ENCODE peak calls at places on chromosomes 13 and 19, in four cellular contexts. E is GM12878, T is K562, H is WTC11. R is an unnamed sample.

GRCh38 chr19:48444129-48444932 is 1.5 kb upstream of the GRWD1 start:
- DNase-seq in T (no peak), E (no peak), H (no peak), R (no peak)

GRCh38 chr13:61695147-61695546 is 279.5 kb upstream of the PCDH20 start:
- DNase-seq in H (no peak), E (no peak), T (no peak), R (no peak)

GRCh38 chr19:47357788-47358680 is 8.9 kb downstream of the DHX34 start:
- DNase-seq in H (peak; percentile 62), E (no peak), T (peak; percentile 40), R (peak; percentile 22)

GRCh38 chr19:4059931-4060620 is 6.6 kb downstream of the ZBTB7A start:
- DNase-seq in H (no peak), E (peak; percentile 28), T (peak; percentile 64), R (no peak)

GRCh38 chr19:53991224-53992113 is at the start of gene CACNG6:
- DNase-seq in T (no peak), H (peak; percentile 69), E (no peak), R (no peak)

GRCh38 chr19:6108721-6109633 is 1.3 kb downstream of the RFX2 start:
- DNase-seq in T (peak; percentile 73), H (peak; percentile 36), E (no peak), R (no peak)

GRCh38 chr19:2503521-2504109 is 27.7 kb downstream of the GADD45B start:
- DNase-seq in T (peak; percentile 41), E (no peak), H (no peak), R (no peak)

GRCh38 chr13:114199961-114200672 is 21.1 kb downstream of the CFAP97D2 start:
- DNase-seq in H (no peak), E (no peak), T (no peak), R (no peak)

GRCh38 chr19:35459414-35460082 is 11.5 kb downstream of the FFAR2 start:
- DNase-seq in T (no peak), H (no peak), E (no peak), R (peak; percentile 67)

GRCh38 chr19:4638828-4639530 is at the start of gene TNFAIP8L1:
- DNase-seq in E (peak; percentile 84), H (peak; percentile 99), T (peak; percentile 96), R (peak; percentile 89)

GRCh38 chr13:27139565-27139964 is 32.0 kb downstream of the USP12 start:
- DNase-seq in E (no peak), H (no peak), T (no peak), R (no peak)

GRCh38 chr19:47352095-47352494 is 3.0 kb downstream of the DHX34 start:
- DNase-seq in T (peak; percentile 40), E (no peak), H (no peak), R (no peak)

GRCh38 chr19:3094638-3095374 is 644 bp downstream of the GNA11 start:
- DNase-seq in H (no peak), E (no peak), T (peak; percentile 47), R (no peak)

GRCh38 chr13:112443191-112444000 is 67.2 kb downstream of the SPACA7 start:
- DNase-seq in E (no peak), H (peak; percentile 79), T (peak; percentile 9), R (no peak)

GRCh38 chr19:1455002-1455335 is 5.0 kb downstream of the APC2 start:
- DNase-seq in T (peak; percentile 64), H (no peak), E (no peak), R (no peak)

GRCh38 chr19:1451916-1452801 is 2.2 kb downstream of the APC2 start:
- DNase-seq in T (no peak), E (no peak), H (peak; percentile 61), R (no peak)

GRCh38 chr19:1452802-1453524 is 3.0 kb downstream of the APC2 start:
- DNase-seq in T (no peak), H (no peak), E (no peak), R (no peak)

GRCh38 chr19:1455336-1456120 is 5.6 kb downstream of the APC2 start:
- DNase-seq in H (peak; percentile 99), E (no peak), T (peak; percentile 92), R (peak; percentile 76)

DNA sequence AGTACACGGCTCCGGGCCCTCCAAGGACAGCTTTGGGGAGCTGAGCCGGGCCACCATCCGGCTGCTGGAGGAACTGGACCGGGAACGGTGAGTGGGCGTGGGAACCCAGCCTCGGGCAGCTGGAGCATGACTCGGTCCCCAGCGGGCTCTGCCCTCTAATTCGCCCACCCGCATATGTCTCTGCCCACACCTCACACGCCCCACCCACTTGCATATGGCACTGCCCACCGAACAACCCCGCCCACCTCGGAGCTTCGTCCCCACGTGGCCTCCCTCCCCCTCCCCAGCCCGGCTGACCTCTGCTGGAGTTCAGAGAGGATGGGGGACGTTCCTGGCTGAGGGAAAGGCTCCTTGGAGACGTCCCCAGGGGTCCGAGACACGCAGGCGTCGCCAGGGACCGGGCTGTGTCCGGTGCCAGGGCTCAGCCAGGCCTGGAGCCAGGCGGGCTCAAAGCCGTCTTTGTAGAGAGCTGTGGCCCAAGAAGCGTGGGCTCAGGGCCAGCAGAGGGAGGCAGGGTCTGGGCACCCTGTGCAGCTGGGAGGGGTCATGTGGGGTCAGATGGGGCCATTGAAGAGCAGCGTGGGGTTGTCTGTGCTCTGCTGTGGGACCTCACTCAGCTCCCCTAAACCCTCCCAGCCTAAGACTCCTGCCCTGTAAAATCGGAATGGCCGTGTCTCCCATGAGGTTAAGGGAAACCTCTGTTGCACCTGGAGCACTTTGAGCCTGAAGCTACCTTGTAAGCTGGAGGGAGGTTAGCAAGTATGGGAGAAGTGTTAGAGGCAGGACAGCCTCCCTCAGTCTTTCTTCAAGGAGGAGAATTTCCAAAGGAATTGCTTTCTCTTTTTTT is 3.8 kb downstream of the APC2 start:
- DNase-seq in E (no peak), H (no peak), T (no peak), R (no peak)
- TF ChIP-seq CBFB in E (no peak), H (no peak), T (no peak), R (no peak)

DNA sequence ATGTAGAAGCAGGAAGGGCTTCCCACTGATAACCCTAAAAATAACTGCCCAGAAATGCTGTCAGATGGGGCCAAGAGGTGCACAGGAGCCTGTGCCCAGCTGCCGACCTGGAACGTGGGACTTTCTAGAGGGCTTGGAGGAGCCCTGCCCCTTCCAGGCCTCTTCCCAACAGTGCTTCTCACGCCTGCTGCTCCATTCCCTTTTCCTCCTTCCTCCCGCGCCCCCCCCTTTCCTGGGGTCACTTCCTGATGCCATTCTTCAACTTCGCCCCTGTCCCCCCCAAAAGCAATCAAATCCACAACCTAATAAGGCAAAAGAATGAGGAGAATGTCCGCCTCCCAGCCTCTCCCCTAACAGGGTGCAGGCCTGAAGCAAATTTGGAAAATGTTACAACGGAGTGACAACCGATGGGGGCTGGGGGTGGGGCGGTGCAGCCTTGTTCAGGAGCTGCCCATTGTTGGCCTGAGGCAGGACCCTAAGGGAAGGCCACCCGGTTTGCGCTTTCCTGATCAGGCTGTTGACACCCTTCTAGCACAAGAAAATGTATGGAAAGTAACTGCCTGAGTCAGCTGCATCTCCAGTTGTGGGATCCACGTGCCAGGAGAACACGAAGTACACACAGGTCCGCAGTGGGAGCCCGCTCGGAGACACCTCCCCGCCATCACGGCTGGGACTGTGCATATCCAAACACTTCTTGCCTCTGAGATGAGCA is 18.7 kb downstream of the ACTN4 start:
- DNase-seq in H (peak; percentile 80), E (no peak), T (no peak), R (peak; percentile 68)
- TF ChIP-seq CBFB in H (no peak), E (no peak), T (no peak), R (no peak)

DNA sequence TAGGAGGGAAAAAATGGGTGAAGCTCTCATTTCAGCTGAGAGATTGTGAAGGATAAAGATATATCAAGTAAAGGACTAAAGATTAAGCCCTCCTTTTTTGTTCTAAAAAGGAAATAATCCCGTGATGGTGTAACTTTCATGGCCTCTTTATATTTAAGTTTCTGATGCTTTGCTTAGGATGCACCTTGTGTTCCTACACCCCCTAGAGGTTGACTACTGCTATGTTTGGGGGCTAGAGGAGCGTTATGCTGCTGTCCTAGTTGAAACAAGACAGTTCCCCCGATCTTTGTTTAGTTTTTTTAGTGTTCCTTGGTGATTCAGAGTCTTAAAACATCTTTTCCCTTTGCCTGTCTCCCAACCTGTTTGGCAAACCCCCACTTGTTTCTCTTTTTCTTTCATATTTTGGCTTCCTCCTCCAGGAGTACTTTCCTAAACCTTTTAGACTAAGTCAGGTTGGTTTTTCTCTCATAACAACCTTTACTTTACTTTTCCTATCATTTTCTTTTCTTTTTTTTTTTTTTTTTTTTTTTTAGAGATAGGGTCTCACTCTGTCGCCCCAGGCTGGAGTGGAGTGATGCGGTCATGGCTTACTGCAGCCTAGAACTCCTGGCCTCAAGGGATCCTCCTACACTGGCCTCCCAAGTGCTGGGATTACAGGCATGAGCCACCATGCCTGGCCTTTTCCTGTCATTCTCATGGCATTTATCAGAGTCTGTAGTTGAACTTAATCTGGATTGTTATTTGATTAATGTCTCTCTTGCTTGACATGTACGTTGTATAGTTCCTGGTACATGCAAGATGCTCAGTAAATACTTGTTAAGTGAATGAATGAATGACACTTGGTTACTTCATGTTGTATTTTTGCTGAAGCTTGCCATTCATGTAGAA is 2.8 kb downstream of the UBA2 start:
- DNase-seq in H (peak; percentile 20), E (no peak), T (peak; percentile 72), R (peak; percentile 57)
- TF ChIP-seq CBFB in H (no peak), E (no peak), T (no peak), R (no peak)

GRCh38 chr19:11152318-11153062 is 3.1 kb downstream of the SPC24 start:
- DNase-seq in E (no peak), T (no peak), H (no peak), R (no peak)
- TF ChIP-seq CBFB in E (no peak), T (no peak), H (no peak), R (no peak)

DNA sequence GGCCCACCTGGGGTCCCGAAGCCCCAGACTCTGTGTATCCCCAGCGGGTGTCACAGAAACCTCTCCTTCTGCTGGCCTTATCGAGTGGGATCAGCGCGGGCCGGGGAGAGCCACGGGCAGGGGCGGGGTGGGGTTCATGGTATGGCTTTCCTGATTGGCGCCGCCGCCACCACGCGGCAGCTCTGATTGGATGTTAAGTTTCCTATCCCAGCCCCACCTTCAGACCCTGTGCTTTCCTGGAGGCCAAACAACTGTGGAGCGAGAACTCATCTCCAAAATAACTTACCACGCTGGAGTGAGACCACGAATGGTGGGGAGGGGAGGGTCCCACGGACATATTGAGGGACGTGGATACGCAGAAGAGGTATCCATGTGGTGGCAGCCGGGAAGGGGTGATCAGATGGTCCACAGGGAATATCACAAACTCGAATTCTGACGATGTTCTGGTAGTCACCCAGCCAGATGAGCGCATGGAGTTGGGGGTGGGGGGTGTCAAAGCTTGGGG is 1.0 kb upstream of the ICAM5 start:
- DNase-seq in E (no peak), H (peak; percentile 74), T (peak; percentile 97), R (peak; percentile 77)
- TF ChIP-seq CBFB in E (no peak), H (no peak), T (no peak), R (no peak)

GRCh38 chr13:49366841-49367240 is 77.0 kb downstream of the CAB39L start:
- DNase-seq in E (no peak), H (no peak), T (no peak), R (no peak)
- TF ChIP-seq CBFB in E (no peak), H (no peak), T (no peak), R (no peak)